ENCODE peak calls at places on chromosomes 5 and 9, in five cellular contexts. T, X, U, P and F are unnamed samples.

GRCh38 chr5:82820958-82821880 is 256.0 kb downstream of the TMEM167A start:
- DNase-seq in T (no peak), X (no peak), U (no peak), P (no peak), F (no peak)

GRCh38 chr9:13513710-13514444 is 234.4 kb upstream of the MPDZ start:
- DNase-seq in T (no peak), X (no peak), U (peak; percentile 24), P (no peak), F (no peak)

GRCh38 chr5:39198080-39198479 is 21.3 kb downstream of the FYB1 start:
- DNase-seq in T (no peak), X (no peak), U (no peak), P (peak; percentile 79), F (no peak)

GRCh38 chr9:37424204-37424685 is 1.7 kb downstream of the GRHPR start:
- DNase-seq in T (no peak), X (no peak), U (no peak), P (peak; percentile 62), F (no peak)

GRCh38 chr5:35854248-35854647 is 2.4 kb upstream of the IL7R start:
- DNase-seq in T (no peak), X (no peak), U (no peak), P (no peak), F (no peak)

GRCh38 chr9:78871452-78872331 is 574.8 kb downstream of the PSAT1 start:
- DNase-seq in T (no peak), X (no peak), U (no peak), P (no peak), F (no peak)

GRCh38 chr9:6414291-6414690 is 1.3 kb downstream of the UHRF2 start:
- DNase-seq in T (no peak), X (no peak), U (no peak), P (no peak), F (no peak)

GRCh38 chr5:53041071-53041692 is 52.0 kb downstream of the ITGA2 start:
- DNase-seq in T (no peak), X (peak; percentile 21), U (no peak), P (no peak), F (no peak)

DNA sequence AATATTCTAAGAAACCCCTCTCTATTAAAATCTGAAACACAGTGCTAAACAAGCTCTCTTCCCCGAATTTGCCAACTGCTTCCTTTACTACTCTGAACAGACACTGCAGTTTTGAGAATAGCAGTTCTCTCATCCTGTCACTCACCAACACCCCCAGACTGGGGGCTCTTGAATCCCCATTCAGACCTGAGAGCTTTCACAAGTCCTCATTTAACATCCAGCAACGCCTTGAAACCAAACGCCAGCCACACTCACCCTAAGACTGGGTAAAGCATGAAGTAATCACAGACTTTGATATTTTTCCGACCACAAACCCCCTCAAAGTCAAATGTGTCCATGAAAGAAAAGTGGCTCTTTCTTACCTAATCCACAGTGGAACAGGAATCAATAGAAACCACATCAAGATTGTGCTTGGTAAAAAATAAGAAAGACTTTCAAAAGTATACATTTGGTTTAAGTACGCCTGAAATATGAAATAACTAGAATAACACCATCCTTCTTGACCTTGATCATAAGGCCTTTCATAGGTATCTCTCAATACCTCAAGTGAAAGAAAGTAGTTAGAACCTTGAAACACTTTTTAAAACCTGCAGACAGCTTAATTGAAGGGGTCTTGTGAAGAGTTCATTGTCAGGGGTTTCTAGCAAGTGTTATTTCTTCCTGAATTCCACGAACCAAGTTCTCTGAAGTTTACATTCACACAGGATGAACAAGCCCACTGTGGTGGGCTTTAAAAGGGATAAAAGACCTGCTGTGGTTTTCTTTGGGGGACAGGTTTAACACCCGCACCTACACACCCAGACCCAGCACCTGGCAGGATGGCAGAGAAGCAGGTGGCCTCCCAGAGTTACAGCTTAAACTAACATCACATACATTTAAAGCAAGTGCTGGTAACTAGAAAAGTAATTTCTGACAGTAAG is 412.6 kb downstream of the MLLT3 start:
- DNase-seq in T (no peak), X (peak; percentile 2), U (no peak), P (no peak), F (no peak)
- TF ChIP-seq REST in T (no peak), X (no peak), U (no peak), P (no peak), F (no peak)

GRCh38 chr5:57036621-57037160 is 84.8 kb upstream of the MIER3 start:
- DNase-seq in T (no peak), X (no peak), U (no peak), P (no peak), F (no peak)
- TF ChIP-seq GABPA in T (no peak), X (no peak), U (no peak), P (no peak), F (no peak)

DNA sequence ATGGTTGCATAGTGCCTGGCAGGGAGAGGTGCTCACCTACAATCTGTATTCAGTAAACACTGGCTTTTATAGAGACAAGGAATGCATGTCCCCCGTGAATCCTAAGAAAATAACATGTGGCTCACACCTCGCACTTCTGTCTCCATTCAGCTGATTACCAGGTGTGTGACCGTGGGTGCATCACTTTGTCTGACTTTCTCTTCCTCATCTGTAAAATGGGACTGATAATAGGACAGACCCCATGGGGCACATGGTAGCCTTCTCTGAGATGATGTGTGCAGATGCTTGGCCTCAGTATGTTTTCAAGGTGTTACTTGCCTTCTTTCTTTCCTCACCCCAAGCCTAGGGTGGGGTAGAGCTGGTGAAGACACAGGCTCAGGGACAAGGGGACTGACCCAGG is 6.3 kb downstream of the CXXC5 start:
- DNase-seq in T (no peak), X (no peak), U (no peak), P (no peak), F (no peak)
- TF ChIP-seq REST in T (no peak), X (no peak), U (no peak), P (no peak), F (no peak)

GRCh38 chr5:223791-224190 is 5.7 kb downstream of the SDHA start:
- DNase-seq in T (no peak), X (no peak), U (no peak), P (no peak), F (no peak)

GRCh38 chr5:217860-218456 is at the start of the genes CCDC127 and SDHA:
- DNase-seq in T (peak; percentile 100), X (peak; percentile 86), U (peak; percentile 100), P (peak; percentile 87), F (peak; percentile 78)

GRCh38 chr5:218457-219289 is 553 bp downstream of the SDHA start:
- DNase-seq in T (peak; percentile 67), X (no peak), U (peak; percentile 54), P (peak; percentile 24), F (peak; percentile 22)

GRCh38 chr5:220008-220407 is 1.9 kb downstream of the SDHA start:
- DNase-seq in T (no peak), X (no peak), U (no peak), P (no peak), F (no peak)

GRCh38 chr5:219492-219891 is 1.4 kb downstream of the SDHA start:
- DNase-seq in T (no peak), X (no peak), U (no peak), P (no peak), F (no peak)
- TF ChIP-seq GABPA in T (no peak), X (no peak), U (no peak), P (no peak), F (no peak)

GRCh38 chr5:132293066-132293991 is 865 bp upstream of the SLC22A4 start:
- DNase-seq in T (peak; percentile 88), X (no peak), U (peak; percentile 92), P (peak; percentile 82), F (peak; percentile 60)
- TF ChIP-seq REST in T (no peak), X (no peak), U (no peak), P (no peak), F (no peak)

GRCh38 chr5:16143361-16144049 is 36.1 kb downstream of the MARCHF11 start:
- DNase-seq in T (no peak), X (no peak), U (no peak), P (no peak), F (no peak)
- TF ChIP-seq GABPA in T (no peak), X (no peak), U (no peak), P (no peak), F (no peak)

GRCh38 chr9:87546704-87547103 is 49.0 kb downstream of the DAPK1 start:
- DNase-seq in T (no peak), X (no peak), U (no peak), P (peak; percentile 25), F (no peak)
- TF ChIP-seq REST in T (no peak), X (no peak), U (no peak), P (no peak), F (no peak)

GRCh38 chr5:168884040-168884439 is 304.9 kb upstream of the PANK3 start:
- DNase-seq in T (no peak), X (no peak), U (no peak), P (no peak), F (no peak)

GRCh38 chr5:168887931-168888330 is 308.8 kb upstream of the PANK3 start:
- DNase-seq in T (no peak), X (no peak), U (no peak), P (no peak), F (no peak)

GRCh38 chr5:168886153-168886552 is 307.0 kb upstream of the PANK3 start:
- DNase-seq in T (no peak), X (no peak), U (no peak), P (no peak), F (no peak)

GRCh38 chr5:168883253-168883880 is 304.2 kb upstream of the PANK3 start:
- DNase-seq in T (no peak), X (no peak), U (peak; percentile 51), P (no peak), F (no peak)

GRCh38 chr5:168885324-168886120 is 306.4 kb upstream of the PANK3 start:
- DNase-seq in T (no peak), X (no peak), U (peak; percentile 67), P (no peak), F (no peak)
- TF ChIP-seq GABPA in T (no peak), X (no peak), U (no peak), P (no peak), F (no peak)

GRCh38 chr5:73028991-73029540 is 73.2 kb downstream of the FCHO2 start:
- DNase-seq in T (no peak), X (no peak), U (no peak), P (no peak), F (no peak)
- TF ChIP-seq REST in T (no peak), X (no peak), U (no peak), P (no peak), F (no peak)